ENCODE peak calls at places on chromosomes 5 and 9, in eight cellular contexts. M, I, T, O, D, Z, K and X are unnamed samples. For H3K4me1, the result is how much of the 10 kb centered on the place peaks cover.

GRCh38 chr9:36461341-36461740 is 61.3 kb upstream of the RNF38 start:
- DNase-seq in I (no peak), O (no peak), D (no peak), T (no peak), Z (no peak), K (no peak), M (no peak), X (no peak)

GRCh38 chr5:96994493-96994892 is 58.6 kb downstream of the LNPEP start:
- DNase-seq in O (no peak), Z (no peak), I (no peak), K (no peak), D (no peak), M (no peak), T (no peak), X (no peak)

GRCh38 chr5:93359296-93359957 is 221.6 kb downstream of the NR2F1-AS1 start:
- DNase-seq in T (no peak), K (peak), I (no peak), O (no peak), M (no peak), Z (no peak), D (no peak), X (no peak)

GRCh38 chr9:122822056-122822455 is 6.3 kb downstream of the PDCL start:
- DNase-seq in M (no peak), K (no peak), Z (no peak), T (no peak), O (no peak), I (no peak), D (no peak), X (no peak)

GRCh38 chr9:89442981-89443817 is 54.7 kb downstream of the SEMA4D start:
- DNase-seq in O (no peak), T (no peak), Z (no peak), K (no peak), I (no peak), M (no peak), D (no peak), X (no peak)

GRCh38 chr5:133287500-133287899 is 235.7 kb downstream of the HSPA4 start:
- DNase-seq in T (peak), Z (no peak), M (no peak), I (peak), K (peak), O (no peak), D (peak), X (peak)

GRCh38 chr5:1291611-1292080 is 3.2 kb downstream of the TERT start:
- DNase-seq in D (no peak), K (no peak), O (no peak), I (no peak), T (peak), M (no peak), Z (no peak), X (peak)

GRCh38 chr5:1785062-1785461 is 14.6 kb downstream of the MRPL36 start:
- DNase-seq in O (no peak), K (no peak), T (no peak), Z (peak), I (no peak), D (no peak), M (no peak), X (no peak)

GRCh38 chr5:31232273-31232888 is 38.9 kb downstream of the CDH6 start:
- DNase-seq in D (no peak), M (no peak), T (peak), I (no peak), K (peak), Z (no peak), O (no peak), X (peak)

GRCh38 chr9:104963076-104963475 is 35.1 kb upstream of the ABCA1 start:
- DNase-seq in T (no peak), M (no peak), Z (no peak), O (no peak), D (no peak), K (no peak), I (no peak), X (no peak)

GRCh38 chr5:136145030-136145429 is 12.4 kb downstream of the SMAD5 start:
- DNase-seq in O (no peak), M (no peak), T (no peak), Z (no peak), I (no peak), D (no peak), K (no peak), X (no peak)

GRCh38 chr5:129110742-129111141 is 16.2 kb downstream of the ISOC1 start:
- DNase-seq in I (no peak), Z (no peak), O (no peak), M (no peak), K (no peak), D (no peak), T (no peak), X (no peak)

GRCh38 chr5:52010430-52010829 is 627.2 kb downstream of the ISL1 start:
- DNase-seq in O (no peak), I (no peak), K (no peak), M (no peak), Z (no peak), D (no peak), T (no peak), X (no peak)

GRCh38 chr5:15131909-15132308 is 260.3 kb upstream of the ANKH start:
- DNase-seq in Z (no peak), O (no peak), I (no peak), T (no peak), M (no peak), K (no peak), D (no peak), X (no peak)

GRCh38 chr9:22241611-22242010 is 205.0 kb upstream of the DMRTA1 start:
- DNase-seq in Z (no peak), K (no peak), O (no peak), T (no peak), I (no peak), D (no peak), M (no peak), X (no peak)
- H3K4me1 ChIP-seq in Z (under half), K (under half), O (under half), T (under half), I (under half), D (under half), M (under half), X (under half)

DNA sequence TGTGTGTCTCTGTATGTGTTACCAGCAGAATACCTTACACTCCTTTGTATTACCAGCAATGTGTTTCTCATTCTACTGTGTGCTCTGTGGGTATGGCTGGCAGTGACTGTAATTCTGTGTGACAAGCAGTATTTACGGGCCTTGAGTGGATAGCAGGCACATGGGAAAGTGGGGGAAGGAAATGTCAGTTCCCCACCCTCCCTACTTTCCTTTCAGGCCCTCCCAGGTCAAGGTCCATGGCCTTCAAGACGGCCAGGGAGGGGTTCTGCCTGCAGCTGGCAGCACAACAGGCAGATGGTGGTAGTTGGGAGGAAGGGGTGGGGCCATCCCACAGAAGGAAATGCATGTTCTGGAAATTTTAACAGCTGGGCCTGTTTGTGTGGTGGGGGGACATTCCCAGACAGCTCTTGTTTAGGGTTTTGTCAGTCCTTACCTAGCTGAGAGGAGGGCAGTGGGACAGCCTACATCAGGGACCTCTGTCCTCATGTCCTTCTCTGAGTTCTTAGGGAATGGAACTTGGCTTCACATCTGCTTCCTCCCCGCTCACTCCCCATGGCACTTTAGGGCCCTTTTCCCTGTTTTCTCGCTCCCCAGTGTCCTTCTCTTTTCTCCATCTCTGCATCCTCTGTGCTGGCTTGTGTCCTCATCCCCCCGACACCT is 14.6 kb upstream of the TNIP1 start:
- DNase-seq in O (no peak), D (no peak), I (no peak), K (peak), Z (no peak), M (no peak), T (no peak), X (peak)
- H3K4me1 ChIP-seq in O (under half), D (half or more), I (under half), K (under half), Z (under half), M (half or more), T (under half), X (under half)

DNA sequence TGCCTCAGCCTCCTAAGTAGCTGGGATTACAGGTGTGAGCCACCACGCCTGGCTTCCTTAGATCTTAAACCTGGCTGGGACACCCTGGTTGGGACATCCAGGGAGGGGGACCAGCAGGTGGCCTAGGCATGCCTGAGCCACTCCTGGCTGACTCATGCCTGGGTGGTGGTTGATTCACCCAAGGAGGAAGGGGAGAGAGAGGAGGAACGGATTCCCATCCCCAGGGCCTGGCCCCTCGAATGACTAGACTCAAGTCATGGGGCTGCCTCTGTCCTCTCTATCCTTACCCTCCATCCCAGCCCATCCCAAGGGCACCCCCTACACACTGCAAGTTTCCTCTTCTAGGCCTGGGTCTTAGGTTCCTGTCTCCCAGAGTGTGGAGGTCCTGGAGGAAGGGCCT is 12.7 kb downstream of the EEIG1 start:
- DNase-seq in Z (no peak), D (no peak), O (no peak), T (no peak), M (peak), I (peak), K (peak), X (no peak)
- H3K4me1 ChIP-seq in Z (half or more), D (half or more), O (half or more), T (under half), M (half or more), I (half or more), K (half or more), X (under half)

DNA sequence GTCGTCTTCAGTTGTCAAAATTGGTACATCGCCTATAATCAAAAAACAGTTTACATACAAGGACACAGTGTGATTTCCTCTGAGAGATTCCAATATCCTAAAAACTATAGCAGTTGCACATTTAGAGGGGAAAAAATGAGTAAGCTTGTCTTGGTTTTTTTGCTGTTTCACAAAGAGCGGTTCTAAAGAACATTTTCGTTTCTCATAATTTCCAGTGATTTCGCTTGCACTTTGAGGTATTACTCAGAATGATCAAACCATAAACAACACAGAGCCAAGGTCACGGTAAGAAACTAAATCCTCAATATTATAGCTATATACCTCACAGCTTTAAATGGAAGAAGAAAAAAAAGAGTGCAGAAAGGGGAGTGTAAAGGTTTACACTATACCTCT is 861 bp downstream of the MTX3 start:
- DNase-seq in O (no peak), M (no peak), T (no peak), Z (no peak), K (no peak), D (no peak), I (no peak), X (no peak)
- H3K4me1 ChIP-seq in O (under half), M (under half), T (under half), Z (under half), K (under half), D (under half), I (under half), X (under half)

DNA sequence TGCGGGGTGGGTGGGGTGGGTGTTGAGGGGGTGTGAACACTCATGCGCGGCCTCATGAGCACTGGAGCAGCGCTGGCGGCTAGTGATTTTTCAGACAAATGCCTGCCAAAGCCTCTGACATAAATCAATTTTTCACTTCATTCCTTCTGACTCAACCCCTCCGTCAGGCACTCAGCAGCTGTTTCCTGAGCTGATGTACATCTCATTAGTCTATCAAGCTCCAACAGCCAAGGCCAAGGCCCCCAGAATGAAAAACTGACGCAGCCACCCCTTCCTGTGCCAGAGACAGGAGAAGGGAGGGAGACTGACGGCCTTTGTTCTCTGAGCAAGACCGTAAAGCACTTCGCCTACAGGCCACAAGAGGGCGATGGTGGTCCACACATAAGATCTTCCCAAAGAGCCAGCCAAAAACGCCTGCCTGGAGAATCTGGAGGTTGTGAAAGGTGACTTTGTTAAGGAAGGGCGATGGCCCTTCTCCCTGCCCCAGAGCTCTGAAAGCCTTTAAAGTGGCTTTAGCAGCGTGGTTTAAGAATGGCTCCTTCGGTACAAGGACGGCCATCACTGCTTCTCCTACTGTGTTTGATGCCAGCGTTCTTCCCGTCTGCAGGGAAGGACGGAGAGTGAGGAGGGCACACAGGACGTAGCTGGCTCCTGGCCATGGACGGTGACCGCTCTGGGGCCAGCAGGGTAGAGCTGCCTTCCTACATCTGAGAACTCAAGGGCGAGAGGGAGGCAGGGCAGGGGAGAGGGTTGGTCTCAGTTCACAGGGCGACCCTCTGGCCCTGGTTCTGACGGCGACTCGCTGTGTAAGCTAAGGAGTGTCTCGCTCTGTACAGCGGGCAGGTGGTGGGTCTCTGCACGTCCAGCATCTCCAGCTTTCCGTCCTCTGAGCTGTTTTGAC is 37.1 kb downstream of the ALG2 start:
- DNase-seq in M (peak), O (peak), I (peak), K (peak), Z (peak), T (peak), D (peak), X (peak)
- H3K4me1 ChIP-seq in M (under half), O (under half), I (under half), K (under half), Z (under half), T (under half), D (under half), X (under half)

GRCh38 chr9:133118179-133118520 is 2.9 kb downstream of the RALGDS start:
- DNase-seq in D (no peak), K (no peak), O (no peak), T (no peak), Z (no peak), M (peak), I (no peak), X (no peak)
- H3K4me1 ChIP-seq in D (half or more), K (half or more), O (half or more), T (under half), Z (under half), M (half or more), I (half or more), X (under half)

GRCh38 chr9:76650692-76651091 is 113.5 kb upstream of the PCA3 start:
- DNase-seq in M (no peak), D (no peak), O (no peak), I (no peak), T (peak), Z (no peak), K (no peak), X (peak)
- H3K4me1 ChIP-seq in M (under half), D (under half), O (under half), I (under half), T (under half), Z (under half), K (under half), X (under half)